ENCODE peak calls at places on chromosome 7, in eight cellular contexts. L, U, J, S, A, E, N and V are unnamed samples. For H3K9me3, the result is how much of the 10 kb centered on the place peaks cover.

GRCh38 chr7:142338633-142339501 is 81.0 kb upstream of the PRSS58 start:
- DNase-seq in N (no peak), E (no peak), S (no peak), J (no peak), A (no peak), U (no peak), L (no peak), V (no peak)

GRCh38 chr7:43053968-43054367 is 58.5 kb upstream of the HECW1 start:
- DNase-seq in A (no peak), J (no peak), S (no peak), N (no peak), E (no peak), L (no peak), U (no peak), V (no peak)

GRCh38 chr7:116395125-116395791 is 104.3 kb upstream of the CAV2 start:
- DNase-seq in L (no peak), U (no peak), N (no peak), A (peak), J (no peak), S (no peak), E (no peak), V (no peak)

GRCh38 chr7:48154792-48155413 is 16.4 kb upstream of the ABCA13 start:
- DNase-seq in N (peak), U (no peak), J (no peak), E (no peak), S (no peak), L (no peak), A (peak), V (no peak)

GRCh38 chr7:19915596-19915995 is 142.2 kb upstream of the TMEM196 start:
- DNase-seq in U (no peak), N (no peak), A (no peak), E (no peak), L (no peak), S (no peak), J (no peak), V (no peak)

GRCh38 chr7:148982596-148983219 is 45.6 kb downstream of the PDIA4 start:
- DNase-seq in U (no peak), E (no peak), S (no peak), L (no peak), J (no peak), N (peak), A (no peak), V (no peak)

GRCh38 chr7:141652691-141653090 is 49.3 kb downstream of the DENND11 start:
- DNase-seq in N (no peak), E (no peak), U (no peak), S (no peak), A (no peak), J (no peak), L (no peak), V (no peak)

GRCh38 chr7:103630318-103630717 is 184.3 kb upstream of the SLC26A5 start:
- DNase-seq in S (no peak), A (no peak), U (no peak), L (no peak), J (no peak), E (no peak), N (no peak), V (no peak)

GRCh38 chr7:69599211-69599878 is 1.1 kb downstream of the AUTS2 start:
- DNase-seq in L (no peak), A (no peak), J (peak), S (no peak), U (no peak), N (peak), E (peak), V (no peak)

GRCh38 chr7:101277155-101277554 is 32.3 kb upstream of the FIS1 start:
- DNase-seq in A (no peak), N (no peak), S (no peak), E (no peak), L (no peak), U (no peak), J (no peak), V (no peak)

GRCh38 chr7:50220280-50220679 is 84.2 kb upstream of the IKZF1 start:
- DNase-seq in E (no peak), S (no peak), A (no peak), N (no peak), L (no peak), J (no peak), U (no peak), V (no peak)

GRCh38 chr7:28104811-28105210 is 75.8 kb downstream of the JAZF1 start:
- DNase-seq in J (no peak), S (no peak), E (no peak), A (no peak), U (no peak), L (no peak), N (no peak), V (no peak)

GRCh38 chr7:139829654-139830130 is 628 bp downstream of the TBXAS1 start:
- DNase-seq in L (no peak), E (no peak), U (no peak), S (no peak), A (no peak), N (no peak), J (no peak), V (no peak)

GRCh38 chr7:107993879-107994278 is 9.1 kb downstream of the LAMB1 start:
- DNase-seq in E (no peak), U (no peak), N (no peak), A (no peak), S (no peak), L (no peak), J (no peak), V (no peak)

GRCh38 chr7:123439186-123439585 is 95.2 kb downstream of the IQUB start:
- DNase-seq in L (no peak), E (no peak), S (no peak), A (no peak), U (no peak), J (no peak), N (no peak), V (no peak)

GRCh38 chr7:68384581-68384980 is 1213.7 kb upstream of the AUTS2 start:
- DNase-seq in A (no peak), N (no peak), J (no peak), S (no peak), E (no peak), U (no peak), L (no peak), V (no peak)

GRCh38 chr7:6648066-6648814 is 11.1 kb downstream of the ZNF316 start:
- DNase-seq in A (no peak), E (no peak), J (no peak), N (no peak), S (no peak), U (no peak), L (no peak), V (no peak)

GRCh38 chr7:134694299-134694698 is 47.6 kb downstream of the BPGM start:
- DNase-seq in L (no peak), S (no peak), E (no peak), N (no peak), A (no peak), U (no peak), J (no peak), V (no peak)

GRCh38 chr7:29113384-29114102 is 32.8 kb downstream of the CPVL start:
- DNase-seq in A (peak), U (no peak), N (peak), J (no peak), E (no peak), L (no peak), S (no peak), V (no peak)

GRCh38 chr7:117127585-117128168 is 174.4 kb downstream of the ST7 start:
- DNase-seq in E (peak), N (peak), U (no peak), S (peak), L (no peak), A (peak), J (peak), V (no peak)

GRCh38 chr7:24842449-24843241 is 85.4 kb upstream of the GSDME start:
- DNase-seq in E (no peak), L (no peak), S (no peak), J (no peak), A (no peak), N (peak), U (no peak), V (no peak)

GRCh38 chr7:101390901-101391301 is 28.2 kb downstream of the COL26A1 start:
- DNase-seq in S (no peak), L (no peak), N (peak), J (no peak), U (no peak), A (no peak), E (no peak), V (no peak)

GRCh38 chr7:21218155-21218554 is 209.7 kb upstream of the SP4 start:
- DNase-seq in S (no peak), J (no peak), L (no peak), U (no peak), E (no peak), A (no peak), N (no peak), V (no peak)

GRCh38 chr7:18890134-18890533 is 227.3 kb downstream of the TWIST1 start:
- DNase-seq in J (no peak), U (no peak), L (no peak), S (no peak), N (no peak), E (no peak), A (no peak), V (no peak)

GRCh38 chr7:33425385-33425784 is 296.0 kb downstream of the BBS9 start:
- DNase-seq in L (no peak), N (no peak), A (no peak), S (no peak), U (no peak), E (no peak), J (no peak), V (no peak)

GRCh38 chr7:106704000-106704840 is 43.3 kb upstream of the CCDC71L start:
- DNase-seq in L (no peak), N (peak), A (no peak), S (no peak), U (no peak), J (no peak), E (no peak), V (no peak)

GRCh38 chr7:111853231-111853990 is 291.1 kb upstream of the IMMP2L start:
- DNase-seq in E (no peak), A (no peak), S (no peak), N (no peak), U (no peak), L (no peak), J (no peak), V (no peak)

GRCh38 chr7:45147858-45148652 is 9.5 kb upstream of the RAMP3 start:
- DNase-seq in U (no peak), N (no peak), E (peak), S (no peak), L (no peak), A (no peak), J (no peak), V (no peak)

GRCh38 chr7:22443370-22444180 is 56.4 kb downstream of the STEAP1B start:
- DNase-seq in N (no peak), J (no peak), S (no peak), A (no peak), U (no peak), E (no peak), L (no peak), V (no peak)

GRCh38 chr7:140867467-140868314 is 57.0 kb downstream of the BRAF start:
- DNase-seq in L (no peak), A (no peak), S (no peak), J (no peak), U (no peak), N (peak), E (no peak), V (no peak)

GRCh38 chr7:24602860-24603456 is 29.7 kb downstream of the PALS2 start:
- DNase-seq in L (no peak), S (no peak), J (no peak), N (no peak), U (no peak), E (no peak), A (no peak), V (no peak)

GRCh38 chr7:151061241-151062110 is 2.1 kb downstream of the SLC4A2 start:
- DNase-seq in E (no peak), S (no peak), U (no peak), N (no peak), A (no peak), L (no peak), J (no peak), V (peak)

DNA sequence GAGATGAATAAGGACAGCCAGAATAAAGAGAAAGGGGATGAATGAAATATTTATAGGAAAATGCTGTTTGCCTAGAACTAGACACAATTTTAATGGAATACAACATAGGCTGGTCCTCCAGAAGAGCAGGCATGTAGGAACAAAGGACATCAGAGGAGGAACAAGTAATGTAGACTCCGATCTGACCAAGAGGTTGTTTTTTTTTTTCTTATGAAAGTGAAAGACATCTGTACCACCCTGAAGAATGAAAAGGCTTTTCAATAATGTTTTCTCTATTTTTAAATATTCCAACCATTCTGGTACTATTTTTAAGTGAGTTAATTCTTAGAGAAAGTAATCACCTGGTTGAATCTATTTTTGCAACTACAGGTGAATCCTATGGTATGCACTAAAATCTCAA is 136.9 kb upstream of the PTN start:
- DNase-seq in L (no peak), U (no peak), J (no peak), A (no peak), N (no peak), E (no peak), S (no peak), V (no peak)
- H3K9me3 ChIP-seq in L (under half), U (under half), J (under half), A (under half), N (under half), E (under half), S (under half), V (under half)

DNA sequence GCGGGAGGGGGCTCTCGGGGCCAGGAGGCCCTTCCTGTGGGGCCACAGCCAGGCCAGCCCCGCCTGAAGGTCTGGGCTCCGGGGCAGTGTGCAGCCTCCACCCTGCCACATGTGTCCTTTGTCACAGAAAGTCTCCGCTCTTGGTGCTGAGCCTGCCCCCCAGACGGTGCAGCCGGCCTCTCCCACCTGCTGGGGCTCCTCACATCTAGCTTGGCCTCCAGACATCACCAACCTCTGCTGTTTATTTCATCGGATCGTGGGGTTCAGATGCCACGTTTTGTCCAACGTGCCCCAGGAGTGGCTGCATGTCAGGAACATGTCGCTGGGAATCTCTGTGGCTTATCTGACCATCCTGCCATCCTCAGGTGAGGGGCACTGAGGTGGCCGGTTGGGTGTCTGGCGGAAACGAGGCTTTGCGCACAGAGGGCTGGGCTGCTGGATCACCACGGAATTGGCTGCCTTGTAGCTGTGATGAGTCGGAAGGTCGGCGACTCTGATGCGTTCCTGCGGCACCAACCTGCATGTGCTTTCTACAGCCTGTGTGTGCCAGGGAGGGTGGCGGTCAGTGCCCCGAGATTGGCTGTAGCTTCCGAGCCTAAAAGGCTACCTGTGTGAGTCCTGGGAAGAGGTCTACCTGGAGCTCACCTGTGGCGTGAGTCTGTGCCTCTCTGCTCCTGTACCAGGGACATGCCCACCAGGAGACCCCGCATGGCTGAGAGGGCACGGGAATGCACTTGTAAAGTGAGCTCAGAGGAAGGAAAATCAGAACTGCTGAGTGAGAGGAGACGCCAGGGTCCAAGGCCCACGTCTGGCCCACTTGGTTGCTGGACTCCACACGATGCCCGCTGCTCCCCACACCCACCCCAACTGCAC is 316.4 kb downstream of the DNAJB6 start:
- DNase-seq in L (no peak), E (no peak), U (no peak), J (no peak), N (no peak), S (no peak), A (no peak), V (no peak)
- H3K9me3 ChIP-seq in L (under half), E (under half), U (under half), J (under half), N (under half), S (under half), A (under half), V (under half)

DNA sequence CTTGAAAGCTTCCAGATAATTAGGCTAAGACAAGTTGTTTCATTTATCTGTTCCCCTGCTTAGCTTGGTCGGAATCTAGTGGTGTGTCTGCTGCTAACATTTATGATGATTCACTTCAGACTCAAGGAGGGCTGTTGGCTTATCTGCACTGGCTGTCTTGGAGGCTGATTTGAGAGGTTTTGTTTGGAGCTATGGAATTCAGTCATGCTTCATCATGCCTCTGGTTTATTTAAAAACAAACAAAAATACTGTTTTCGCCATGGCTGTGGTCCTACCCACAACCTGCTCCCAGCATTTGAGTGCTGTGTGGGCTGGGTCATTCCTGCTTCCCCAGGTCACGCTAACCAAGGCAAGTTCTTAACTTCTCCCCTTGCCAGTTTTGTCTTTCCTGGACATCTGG is 11.7 kb upstream of the ARPC1B start:
- DNase-seq in L (no peak), N (no peak), J (no peak), A (no peak), U (no peak), S (no peak), E (no peak), V (no peak)
- H3K9me3 ChIP-seq in L (under half), N (under half), J (under half), A (under half), U (under half), S (under half), E (under half), V (under half)

GRCh38 chr7:63105978-63106377 is 892.7 kb upstream of the ZNF722 start:
- DNase-seq in J (no peak), S (no peak), N (no peak), U (no peak), E (no peak), L (no peak), A (no peak), V (no peak)
- H3K9me3 ChIP-seq in J (under half), S (under half), N (under half), U (under half), E (under half), L (under half), A (under half), V (under half)

DNA sequence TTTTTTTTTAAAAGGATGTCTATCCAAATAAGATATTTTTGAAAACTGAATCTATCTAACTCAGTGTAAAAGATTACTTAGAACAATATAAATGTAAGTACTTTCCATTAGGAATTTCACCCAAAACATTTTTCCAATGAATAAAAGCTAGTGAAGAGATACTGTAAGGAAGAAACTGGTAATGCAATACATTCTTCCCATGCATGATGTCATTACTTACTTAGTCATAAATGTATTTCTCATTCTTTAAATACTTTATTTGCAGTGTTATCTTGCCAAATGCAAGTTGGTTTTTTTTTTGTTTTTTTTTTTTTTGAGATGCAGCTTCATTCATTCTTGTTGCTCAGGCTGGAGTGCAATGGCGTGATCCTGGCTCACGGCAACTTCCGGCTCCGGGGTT is 265.6 kb downstream of the PHF14 start:
- DNase-seq in U (no peak), S (no peak), N (no peak), A (no peak), J (no peak), E (no peak), L (no peak), V (no peak)
- H3K9me3 ChIP-seq in U (under half), S (under half), N (under half), A (under half), J (under half), E (under half), L (under half), V (under half)

DNA sequence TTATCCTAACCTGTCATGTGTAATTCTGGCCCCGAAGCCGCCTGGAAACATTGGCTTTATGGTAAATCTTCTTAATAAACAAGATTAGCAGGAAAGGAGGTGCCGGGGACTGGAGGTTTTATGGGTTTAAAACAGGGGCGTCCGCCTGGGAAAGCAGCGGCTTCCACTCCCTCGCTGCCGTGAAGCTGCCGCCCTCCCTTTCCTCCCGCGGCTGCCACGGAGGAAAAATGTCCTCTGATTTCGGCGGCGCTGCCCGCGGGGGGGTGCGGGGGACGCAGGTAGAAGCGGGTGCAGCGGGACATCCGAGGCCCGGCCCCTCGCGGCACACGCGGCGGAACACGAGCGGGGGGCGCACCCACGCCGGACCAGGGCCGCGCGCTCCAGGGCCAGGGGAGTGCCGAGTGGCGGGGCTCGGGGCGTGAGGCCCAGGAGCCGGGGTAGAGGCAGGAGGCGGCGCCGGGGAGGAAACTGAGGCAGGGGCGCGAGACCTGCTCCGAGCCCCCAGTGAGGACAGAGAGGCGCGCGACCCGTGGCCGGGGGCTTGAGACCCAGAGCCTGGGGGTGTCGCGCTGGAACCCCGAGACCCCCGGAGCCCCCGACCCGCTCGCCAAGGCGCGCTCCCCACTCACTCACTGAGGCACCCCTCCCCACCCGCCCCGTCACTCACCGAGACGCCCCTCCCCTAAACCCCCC is 978 bp downstream of the PTPRN2 start:
- DNase-seq in N (no peak), A (no peak), E (no peak), J (no peak), U (no peak), L (no peak), S (no peak), V (no peak)
- H3K9me3 ChIP-seq in N (under half), A (under half), E (under half), J (under half), U (under half), L (under half), S (under half), V (under half)